ENCODE peak calls at places on chromosome 10, in four cellular contexts. One of them, this sample, is unnamed.

GRCh38 chr10:52121688-52122087 is 192.4 kb upstream of the DKK1 start:
- DNase-seq in GM23248: no peak
- DNase-seq in IMR-90: peak
- DNase-seq in astrocyte: no peak
- DNase-seq in this sample: no peak

GRCh38 chr10:80463868-80464267 is 9.8 kb downstream of the TSPAN14 start:
- DNase-seq in astrocyte: no peak
- DNase-seq in IMR-90: no peak
- DNase-seq in GM23248: no peak
- DNase-seq in this sample: no peak

GRCh38 chr10:1050145-1050544 is 1.2 kb upstream of the IDI1 start:
- DNase-seq in IMR-90: peak
- DNase-seq in astrocyte: no peak
- DNase-seq in GM23248: peak
- DNase-seq in this sample: no peak

GRCh38 chr10:90969947-90970673 is 49.2 kb upstream of the ANKRD1 start:
- DNase-seq in IMR-90: peak
- DNase-seq in GM23248: peak
- DNase-seq in astrocyte: peak
- DNase-seq in this sample: no peak

GRCh38 chr10:14389981-14390590 is 59.4 kb upstream of the FRMD4A start:
- DNase-seq in GM23248: no peak
- DNase-seq in astrocyte: no peak
- DNase-seq in IMR-90: no peak
- DNase-seq in this sample: no peak

GRCh38 chr10:75730847-75731246 is 299.4 kb downstream of the LRMDA start:
- DNase-seq in GM23248: no peak
- DNase-seq in IMR-90: no peak
- DNase-seq in astrocyte: no peak
- DNase-seq in this sample: no peak

GRCh38 chr10:28797904-28798371 is 120.6 kb downstream of the BAMBI start:
- DNase-seq in GM23248: no peak
- DNase-seq in IMR-90: no peak
- DNase-seq in astrocyte: peak
- DNase-seq in this sample: no peak

GRCh38 chr10:30365278-30365677 is 16.2 kb upstream of the MTPAP start:
- DNase-seq in GM23248: peak
- DNase-seq in IMR-90: no peak
- DNase-seq in astrocyte: no peak
- DNase-seq in this sample: no peak

GRCh38 chr10:49569031-49569765 is 30.3 kb upstream of the ERCC6 start:
- DNase-seq in IMR-90: peak
- DNase-seq in GM23248: peak
- DNase-seq in astrocyte: peak
- DNase-seq in this sample: no peak

GRCh38 chr10:106931159-106931852 is 233.2 kb downstream of the SORCS1 start:
- DNase-seq in IMR-90: no peak
- DNase-seq in astrocyte: no peak
- DNase-seq in GM23248: no peak
- DNase-seq in this sample: no peak

GRCh38 chr10:22598488-22598887 is 115.9 kb downstream of the PIP4K2A start:
- DNase-seq in astrocyte: peak
- DNase-seq in GM23248: no peak
- DNase-seq in IMR-90: no peak
- DNase-seq in this sample: no peak

GRCh38 chr10:18341063-18341462 is 200.8 kb downstream of the CACNB2 start:
- DNase-seq in IMR-90: no peak
- DNase-seq in GM23248: no peak
- DNase-seq in astrocyte: no peak
- DNase-seq in this sample: no peak

GRCh38 chr10:52348037-52348564 is 34.0 kb downstream of the DKK1 start:
- DNase-seq in GM23248: no peak
- DNase-seq in IMR-90: no peak
- DNase-seq in astrocyte: no peak
- DNase-seq in this sample: no peak

GRCh38 chr10:59091239-59091638 is 85.2 kb upstream of the PHYHIPL start:
- DNase-seq in IMR-90: no peak
- DNase-seq in GM23248: no peak
- DNase-seq in astrocyte: no peak
- DNase-seq in this sample: no peak

GRCh38 chr10:80468002-80468401 is 13.9 kb downstream of the TSPAN14 start:
- DNase-seq in IMR-90: no peak
- DNase-seq in astrocyte: no peak
- DNase-seq in GM23248: no peak
- DNase-seq in this sample: no peak

GRCh38 chr10:15546606-15547005 is 173.1 kb downstream of the ITGA8 start:
- DNase-seq in astrocyte: no peak
- DNase-seq in GM23248: no peak
- DNase-seq in IMR-90: no peak
- DNase-seq in this sample: no peak

GRCh38 chr10:50550291-50550839 is 73.4 kb downstream of the SGMS1 start:
- DNase-seq in GM23248: no peak
- DNase-seq in astrocyte: peak
- DNase-seq in IMR-90: peak
- DNase-seq in this sample: no peak

GRCh38 chr10:71372882-71373495 is 23.7 kb upstream of the CDH23 start:
- DNase-seq in GM23248: peak
- DNase-seq in IMR-90: no peak
- DNase-seq in astrocyte: no peak
- DNase-seq in this sample: no peak

GRCh38 chr10:77637986-77638765 is 568 bp upstream of the KCNMA1 start:
- DNase-seq in IMR-90: peak
- DNase-seq in GM23248: peak
- DNase-seq in astrocyte: peak
- DNase-seq in this sample: no peak

GRCh38 chr10:131119626-131120355 is 191.7 kb downstream of the TCERG1L start:
- DNase-seq in astrocyte: no peak
- DNase-seq in IMR-90: no peak
- DNase-seq in GM23248: no peak
- DNase-seq in this sample: no peak

GRCh38 chr10:69004821-69005220 is 16.2 kb downstream of the KIFBP start:
- DNase-seq in IMR-90: peak
- DNase-seq in astrocyte: peak
- DNase-seq in GM23248: peak
- DNase-seq in this sample: no peak

GRCh38 chr10:58282615-58283014 is 13.7 kb downstream of the CISD1 start:
- DNase-seq in IMR-90: no peak
- DNase-seq in astrocyte: no peak
- DNase-seq in GM23248: no peak
- DNase-seq in this sample: no peak

GRCh38 chr10:119620771-119621384 is 24.1 kb upstream of the TIAL1 start:
- DNase-seq in astrocyte: no peak
- DNase-seq in IMR-90: no peak
- DNase-seq in GM23248: no peak
- DNase-seq in this sample: no peak
- H2AFZ ChIP-seq in astrocyte: no peak
- H2AFZ ChIP-seq in IMR-90: peak
- H2AFZ ChIP-seq in GM23248: peak
- H2AFZ ChIP-seq in this sample: peak

GRCh38 chr10:102555781-102556328 is 52.1 kb downstream of the SUFU start:
- DNase-seq in IMR-90: peak
- DNase-seq in astrocyte: peak
- DNase-seq in GM23248: peak
- DNase-seq in this sample: peak
- H3K4me3 ChIP-seq in IMR-90: no peak
- H3K4me3 ChIP-seq in astrocyte: peak
- H3K4me3 ChIP-seq in GM23248: peak
- H3K4me3 ChIP-seq in this sample: peak

GRCh38 chr10:8076948-8077347 is 22.5 kb downstream of the GATA3 start:
- DNase-seq in IMR-90: no peak
- DNase-seq in astrocyte: no peak
- DNase-seq in GM23248: no peak
- DNase-seq in this sample: no peak

GRCh38 chr10:8073696-8074416 is 19.4 kb downstream of the GATA3 start:
- DNase-seq in GM23248: no peak
- DNase-seq in astrocyte: peak
- DNase-seq in IMR-90: no peak
- DNase-seq in this sample: no peak

GRCh38 chr10:8078027-8078426 is 23.5 kb downstream of the GATA3 start:
- DNase-seq in astrocyte: no peak
- DNase-seq in GM23248: no peak
- DNase-seq in IMR-90: no peak
- DNase-seq in this sample: no peak

GRCh38 chr10:8074881-8075280 is 20.4 kb downstream of the GATA3 start:
- DNase-seq in GM23248: no peak
- DNase-seq in astrocyte: no peak
- DNase-seq in IMR-90: no peak
- DNase-seq in this sample: no peak

DNA sequence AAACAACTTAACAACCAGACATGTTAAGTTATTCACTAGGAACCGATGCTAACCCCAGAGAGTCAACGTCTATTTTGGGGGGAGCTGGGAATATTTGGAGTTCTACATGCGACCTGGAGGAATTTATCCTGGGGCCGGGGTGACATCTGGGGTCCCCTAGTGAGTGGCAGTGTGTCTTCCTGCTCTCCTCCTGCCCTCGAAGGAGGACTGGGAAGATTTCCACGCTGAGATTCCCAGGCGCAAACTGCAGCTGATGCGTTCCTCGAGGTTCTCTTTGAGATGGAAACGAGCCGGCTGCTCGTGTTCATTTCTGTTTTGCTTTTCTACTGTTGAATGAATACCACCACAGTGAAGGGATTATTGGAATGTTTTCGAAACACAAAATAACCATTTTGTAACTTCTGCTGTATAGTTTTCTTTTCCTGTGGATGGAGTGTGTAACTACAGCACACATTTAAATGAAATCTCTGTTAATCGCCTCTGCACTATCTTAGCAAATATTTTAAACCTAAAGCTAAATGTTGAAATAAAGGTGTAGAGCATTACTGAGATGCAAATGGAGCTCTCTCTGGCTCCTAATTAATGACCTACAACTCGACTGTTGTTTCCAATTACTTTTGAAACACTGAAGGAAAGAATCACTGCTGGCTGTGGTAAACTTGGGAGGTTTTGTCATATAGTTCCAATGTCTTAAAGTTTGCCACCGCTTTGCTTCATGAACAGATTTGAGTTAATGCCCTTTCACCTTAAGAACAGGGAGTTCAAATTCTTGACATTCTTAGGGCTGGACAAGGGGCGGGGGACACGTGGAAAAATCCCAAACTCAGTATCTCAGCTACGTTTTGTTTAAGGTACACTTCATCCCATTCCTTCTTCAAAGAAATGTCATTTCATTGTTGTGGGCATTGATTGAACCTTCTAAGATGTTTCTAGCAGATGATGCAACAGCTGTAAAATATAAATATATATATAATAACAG is 21.1 kb downstream of the GATA3 start:
- DNase-seq in GM23248: no peak
- DNase-seq in astrocyte: no peak
- DNase-seq in IMR-90: no peak
- DNase-seq in this sample: no peak
- H2AFZ ChIP-seq in GM23248: no peak
- H2AFZ ChIP-seq in astrocyte: peak
- H2AFZ ChIP-seq in IMR-90: peak
- H2AFZ ChIP-seq in this sample: no peak

GRCh38 chr10:114852197-114852596 is 30.6 kb downstream of the FHIP2A start:
- DNase-seq in IMR-90: no peak
- DNase-seq in astrocyte: peak
- DNase-seq in GM23248: no peak
- DNase-seq in this sample: no peak

GRCh38 chr10:114857922-114858629 is 36.5 kb downstream of the FHIP2A start:
- DNase-seq in astrocyte: no peak
- DNase-seq in GM23248: no peak
- DNase-seq in IMR-90: no peak
- DNase-seq in this sample: no peak

GRCh38 chr10:114856544-114857287 is 35.1 kb downstream of the FHIP2A start:
- DNase-seq in astrocyte: peak
- DNase-seq in GM23248: peak
- DNase-seq in IMR-90: peak
- DNase-seq in this sample: no peak

GRCh38 chr10:114859227-114859626 is 37.6 kb downstream of the FHIP2A start:
- DNase-seq in astrocyte: no peak
- DNase-seq in IMR-90: no peak
- DNase-seq in GM23248: no peak
- DNase-seq in this sample: no peak

DNA sequence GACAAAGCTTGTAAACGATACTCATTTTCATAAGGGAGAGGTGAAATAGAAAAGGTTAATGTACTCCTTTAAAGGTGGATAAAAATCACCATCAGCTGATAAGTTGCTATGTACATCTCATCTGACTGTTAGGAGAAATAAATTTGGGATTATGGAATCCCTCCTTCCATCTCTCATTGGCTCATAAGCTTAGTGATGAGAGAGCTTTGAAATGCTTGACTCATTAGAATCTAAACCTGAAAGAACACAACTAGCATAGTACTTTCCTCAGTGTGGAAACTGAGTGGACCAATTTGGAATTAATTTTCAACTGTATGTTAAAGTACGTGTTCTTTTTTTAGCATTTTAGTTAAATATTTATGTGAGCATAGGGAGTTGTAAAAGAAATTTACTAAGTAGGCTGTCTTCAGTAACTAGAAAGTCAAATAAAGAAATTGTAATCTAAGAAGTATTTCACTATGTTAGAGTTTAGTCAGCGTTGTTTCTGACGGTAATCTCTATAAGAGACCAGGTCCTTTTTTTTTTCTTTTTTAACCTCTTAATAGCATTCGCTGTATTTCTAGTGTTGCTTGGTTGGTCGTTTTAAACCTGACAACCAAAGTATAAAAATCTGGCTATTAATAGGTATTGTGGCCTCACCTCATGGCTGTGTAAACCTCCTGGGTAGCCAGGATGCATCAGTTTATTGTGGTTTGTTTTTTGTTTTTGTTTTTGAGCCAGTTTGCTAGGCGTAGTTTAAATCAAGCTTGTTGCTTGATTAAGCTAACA is 34.4 kb downstream of the FHIP2A start:
- DNase-seq in astrocyte: peak
- DNase-seq in GM23248: peak
- DNase-seq in IMR-90: peak
- DNase-seq in this sample: no peak
- H3K4me3 ChIP-seq in astrocyte: peak
- H3K4me3 ChIP-seq in GM23248: peak
- H3K4me3 ChIP-seq in IMR-90: peak
- H3K4me3 ChIP-seq in this sample: no peak

GRCh38 chr10:70169661-70170364 is 501 bp downstream of the SAR1A start:
- DNase-seq in GM23248: peak
- DNase-seq in IMR-90: no peak
- DNase-seq in astrocyte: no peak
- DNase-seq in this sample: no peak
- H2AFZ ChIP-seq in GM23248: no peak
- H2AFZ ChIP-seq in IMR-90: peak
- H2AFZ ChIP-seq in astrocyte: peak
- H2AFZ ChIP-seq in this sample: peak

GRCh38 chr10:21326594-21326993 is 198.9 kb downstream of the SKIDA1 start:
- DNase-seq in GM23248: no peak
- DNase-seq in astrocyte: no peak
- DNase-seq in IMR-90: no peak
- DNase-seq in this sample: no peak
- H3K4me3 ChIP-seq in GM23248: no peak
- H3K4me3 ChIP-seq in astrocyte: no peak
- H3K4me3 ChIP-seq in IMR-90: no peak
- H3K4me3 ChIP-seq in this sample: no peak

GRCh38 chr10:110725809-110726641 is 81.9 kb downstream of the RBM20 start:
- DNase-seq in IMR-90: peak
- DNase-seq in astrocyte: no peak
- DNase-seq in GM23248: peak
- DNase-seq in this sample: no peak
- H2AFZ ChIP-seq in IMR-90: peak
- H2AFZ ChIP-seq in astrocyte: no peak
- H2AFZ ChIP-seq in GM23248: no peak
- H2AFZ ChIP-seq in this sample: no peak

GRCh38 chr10:132786529-132787252 is 744 bp upstream of the NKX6-2 start:
- DNase-seq in astrocyte: no peak
- DNase-seq in IMR-90: no peak
- DNase-seq in GM23248: no peak
- DNase-seq in this sample: no peak
- H3K4me3 ChIP-seq in astrocyte: no peak
- H3K4me3 ChIP-seq in IMR-90: no peak
- H3K4me3 ChIP-seq in GM23248: no peak
- H3K4me3 ChIP-seq in this sample: no peak

This sample was measured in keratinocyte.